ENCODE peak calls at places on chromosomes 5 and 9, in nine cellular contexts. One of them, this sample, is unnamed.

GRCh38 chr5:123358751-123359150 is 64.5 kb downstream of the CEP120 start:
- DNase-seq in astrocyte of the spinal cord: no peak
- DNase-seq in BJ: no peak
- DNase-seq in foreskin fibroblast: no peak
- DNase-seq in GM10248: no peak
- DNase-seq in GM23338: no peak
- DNase-seq in body of pancreas: no peak
- DNase-seq in B cell: no peak
- DNase-seq in H1: no peak
- DNase-seq in this sample: no peak

GRCh38 chr5:101942321-101942882 is 353.7 kb downstream of the SLCO4C1 start:
- DNase-seq in astrocyte of the spinal cord: peak; percentile 32
- DNase-seq in BJ: no peak
- DNase-seq in foreskin fibroblast: peak; percentile 3
- DNase-seq in GM10248: peak; percentile 14
- DNase-seq in GM23338: peak; percentile 74
- DNase-seq in body of pancreas: peak; percentile 26
- DNase-seq in B cell: no peak
- DNase-seq in H1: peak; percentile 59
- DNase-seq in this sample: no peak

GRCh38 chr9:4866239-4866969 is 73.7 kb downstream of the RCL1 start:
- DNase-seq in astrocyte of the spinal cord: no peak
- DNase-seq in BJ: no peak
- DNase-seq in foreskin fibroblast: peak; percentile 20
- DNase-seq in GM10248: no peak
- DNase-seq in GM23338: no peak
- DNase-seq in body of pancreas: no peak
- DNase-seq in B cell: no peak
- DNase-seq in H1: no peak
- DNase-seq in this sample: no peak

GRCh38 chr5:173778784-173779304 is 109.3 kb upstream of the CPEB4 start:
- DNase-seq in astrocyte of the spinal cord: no peak
- DNase-seq in BJ: no peak
- DNase-seq in foreskin fibroblast: no peak
- DNase-seq in GM10248: no peak
- DNase-seq in GM23338: no peak
- DNase-seq in body of pancreas: no peak
- DNase-seq in B cell: no peak
- DNase-seq in H1: no peak
- DNase-seq in this sample: no peak

GRCh38 chr5:78537406-78537805 is 111.2 kb downstream of the LHFPL2 start:
- DNase-seq in astrocyte of the spinal cord: no peak
- DNase-seq in BJ: no peak
- DNase-seq in foreskin fibroblast: no peak
- DNase-seq in GM10248: no peak
- DNase-seq in GM23338: no peak
- DNase-seq in body of pancreas: no peak
- DNase-seq in B cell: no peak
- DNase-seq in H1: no peak
- DNase-seq in this sample: no peak

GRCh38 chr5:141560141-141560540 is 58.7 kb downstream of the DIAPH1 start:
- DNase-seq in astrocyte of the spinal cord: no peak
- DNase-seq in BJ: peak; percentile 8
- DNase-seq in foreskin fibroblast: peak; percentile 8
- DNase-seq in GM10248: no peak
- DNase-seq in GM23338: peak; percentile 38
- DNase-seq in body of pancreas: peak; percentile 31
- DNase-seq in B cell: no peak
- DNase-seq in H1: no peak
- DNase-seq in this sample: no peak

GRCh38 chr5:83265318-83265717 is 188.0 kb downstream of the XRCC4 start:
- DNase-seq in astrocyte of the spinal cord: peak; percentile 33
- DNase-seq in BJ: no peak
- DNase-seq in foreskin fibroblast: peak; percentile 24
- DNase-seq in GM10248: no peak
- DNase-seq in GM23338: no peak
- DNase-seq in body of pancreas: peak; percentile 38
- DNase-seq in B cell: no peak
- DNase-seq in H1: no peak
- DNase-seq in this sample: no peak

GRCh38 chr5:122101636-122102285 is 23.7 kb upstream of the LOX start:
- DNase-seq in astrocyte of the spinal cord: peak; percentile 80
- DNase-seq in BJ: no peak
- DNase-seq in foreskin fibroblast: peak; percentile 79
- DNase-seq in GM10248: no peak
- DNase-seq in GM23338: peak; percentile 60
- DNase-seq in body of pancreas: no peak
- DNase-seq in B cell: no peak
- DNase-seq in H1: no peak
- DNase-seq in this sample: no peak

GRCh38 chr9:114237781-114238180 is 82.4 kb downstream of the COL27A1 start:
- DNase-seq in astrocyte of the spinal cord: no peak
- DNase-seq in BJ: no peak
- DNase-seq in foreskin fibroblast: no peak
- DNase-seq in GM10248: no peak
- DNase-seq in GM23338: no peak
- DNase-seq in body of pancreas: no peak
- DNase-seq in B cell: no peak
- DNase-seq in H1: no peak
- DNase-seq in this sample: no peak

GRCh38 chr9:114238471-114238870 is 83.1 kb downstream of the COL27A1 start:
- DNase-seq in astrocyte of the spinal cord: no peak
- DNase-seq in BJ: no peak
- DNase-seq in foreskin fibroblast: peak; percentile 38
- DNase-seq in GM10248: no peak
- DNase-seq in GM23338: no peak
- DNase-seq in body of pancreas: no peak
- DNase-seq in B cell: no peak
- DNase-seq in H1: no peak
- DNase-seq in this sample: no peak

GRCh38 chr9:114240647-114241558 is 82.0 kb upstream of the ORM1 start:
- DNase-seq in astrocyte of the spinal cord: no peak
- DNase-seq in BJ: no peak
- DNase-seq in foreskin fibroblast: no peak
- DNase-seq in GM10248: no peak
- DNase-seq in GM23338: no peak
- DNase-seq in body of pancreas: no peak
- DNase-seq in B cell: no peak
- DNase-seq in H1: no peak
- DNase-seq in this sample: no peak

GRCh38 chr9:114240216-114240615 is 82.7 kb upstream of the ORM1 start:
- DNase-seq in astrocyte of the spinal cord: no peak
- DNase-seq in BJ: no peak
- DNase-seq in foreskin fibroblast: no peak
- DNase-seq in GM10248: no peak
- DNase-seq in GM23338: no peak
- DNase-seq in body of pancreas: no peak
- DNase-seq in B cell: no peak
- DNase-seq in H1: no peak
- DNase-seq in this sample: no peak

DNA sequence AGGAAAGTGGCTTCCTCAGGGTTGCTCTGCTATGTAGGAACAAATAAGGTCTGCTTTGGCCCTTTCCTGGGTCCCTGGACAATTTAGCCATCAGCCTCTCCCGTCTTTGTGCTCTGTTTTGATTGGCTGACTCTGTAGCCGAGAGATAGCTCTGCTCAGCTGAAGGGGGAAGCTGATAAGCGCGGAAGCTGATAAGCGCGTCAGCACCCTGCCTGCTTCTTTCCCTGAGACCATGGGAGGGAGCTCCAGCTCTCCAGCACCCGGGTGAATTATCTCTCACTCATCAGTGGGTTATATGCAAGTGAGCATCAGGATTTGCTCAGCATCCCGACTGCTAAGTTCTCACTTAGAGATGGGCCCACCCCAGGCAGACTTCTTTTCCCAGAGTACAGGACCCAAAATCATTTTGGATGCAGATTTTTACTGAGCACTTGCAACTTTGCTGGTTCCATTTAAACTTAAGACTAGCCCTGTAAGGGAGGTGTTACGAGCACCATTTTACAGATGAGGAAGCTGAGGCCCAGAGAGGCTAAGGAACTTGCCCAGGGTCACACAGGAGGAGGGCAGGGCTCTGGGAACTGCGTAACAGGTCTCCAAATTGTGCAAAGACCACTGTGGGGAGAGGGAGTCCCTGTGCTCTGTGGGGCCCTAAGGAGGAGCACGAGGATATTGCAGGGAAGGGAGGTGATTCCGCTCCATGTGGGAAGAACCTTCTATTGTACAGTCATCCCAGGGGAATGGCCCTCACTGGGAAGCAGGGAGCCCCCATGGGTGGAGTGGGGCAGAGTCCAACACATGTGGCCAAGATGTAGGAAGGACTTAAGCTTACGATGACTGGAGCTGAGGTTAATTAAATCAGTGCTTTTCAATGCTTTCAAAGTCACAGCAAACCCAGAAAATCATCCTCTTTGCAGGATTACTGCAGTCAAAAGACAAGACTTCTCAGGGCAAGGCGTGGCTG is 83.7 kb upstream of the ORM1 start:
- DNase-seq in astrocyte of the spinal cord: peak; percentile 51
- DNase-seq in BJ: peak; percentile 89
- DNase-seq in foreskin fibroblast: peak; percentile 92
- DNase-seq in GM10248: no peak
- DNase-seq in GM23338: peak; percentile 64
- DNase-seq in body of pancreas: no peak
- DNase-seq in B cell: no peak
- DNase-seq in H1: no peak
- DNase-seq in this sample: no peak
- TF ChIP-seq CTCF in astrocyte of the spinal cord: peak; percentile 47
- TF ChIP-seq CTCF in BJ: peak; percentile 53
- TF ChIP-seq CTCF in foreskin fibroblast: peak; percentile 51
- TF ChIP-seq CTCF in GM10248: no peak
- TF ChIP-seq CTCF in GM23338: peak; percentile 57
- TF ChIP-seq CTCF in body of pancreas: no peak
- TF ChIP-seq CTCF in B cell: no peak
- TF ChIP-seq CTCF in H1: no peak
- TF ChIP-seq CTCF in this sample: peak; percentile 29

GRCh38 chr9:136341769-136342168 is 14.4 kb downstream of the GPSM1 start:
- DNase-seq in astrocyte of the spinal cord: no peak
- DNase-seq in BJ: no peak
- DNase-seq in foreskin fibroblast: peak; percentile 16
- DNase-seq in GM10248: no peak
- DNase-seq in GM23338: no peak
- DNase-seq in body of pancreas: peak; percentile 50
- DNase-seq in B cell: no peak
- DNase-seq in H1: no peak
- DNase-seq in this sample: no peak

GRCh38 chr9:136340356-136341041 is 13.2 kb downstream of the GPSM1 start:
- DNase-seq in astrocyte of the spinal cord: no peak
- DNase-seq in BJ: no peak
- DNase-seq in foreskin fibroblast: peak; percentile 1
- DNase-seq in GM10248: no peak
- DNase-seq in GM23338: no peak
- DNase-seq in body of pancreas: no peak
- DNase-seq in B cell: no peak
- DNase-seq in H1: no peak
- DNase-seq in this sample: no peak

GRCh38 chr9:136342191-136343120 is 15.1 kb downstream of the GPSM1 start:
- DNase-seq in astrocyte of the spinal cord: peak; percentile 71
- DNase-seq in BJ: no peak
- DNase-seq in foreskin fibroblast: peak; percentile 89
- DNase-seq in GM10248: peak; percentile 79
- DNase-seq in GM23338: peak; percentile 88
- DNase-seq in body of pancreas: peak; percentile 97
- DNase-seq in B cell: peak; percentile 70
- DNase-seq in H1: peak; percentile 100
- DNase-seq in this sample: no peak

GRCh38 chr9:136339958-136340310 is 12.6 kb downstream of the GPSM1 start:
- DNase-seq in astrocyte of the spinal cord: no peak
- DNase-seq in BJ: no peak
- DNase-seq in foreskin fibroblast: no peak
- DNase-seq in GM10248: no peak
- DNase-seq in GM23338: no peak
- DNase-seq in body of pancreas: peak; percentile 61
- DNase-seq in B cell: no peak
- DNase-seq in H1: no peak
- DNase-seq in this sample: no peak

DNA sequence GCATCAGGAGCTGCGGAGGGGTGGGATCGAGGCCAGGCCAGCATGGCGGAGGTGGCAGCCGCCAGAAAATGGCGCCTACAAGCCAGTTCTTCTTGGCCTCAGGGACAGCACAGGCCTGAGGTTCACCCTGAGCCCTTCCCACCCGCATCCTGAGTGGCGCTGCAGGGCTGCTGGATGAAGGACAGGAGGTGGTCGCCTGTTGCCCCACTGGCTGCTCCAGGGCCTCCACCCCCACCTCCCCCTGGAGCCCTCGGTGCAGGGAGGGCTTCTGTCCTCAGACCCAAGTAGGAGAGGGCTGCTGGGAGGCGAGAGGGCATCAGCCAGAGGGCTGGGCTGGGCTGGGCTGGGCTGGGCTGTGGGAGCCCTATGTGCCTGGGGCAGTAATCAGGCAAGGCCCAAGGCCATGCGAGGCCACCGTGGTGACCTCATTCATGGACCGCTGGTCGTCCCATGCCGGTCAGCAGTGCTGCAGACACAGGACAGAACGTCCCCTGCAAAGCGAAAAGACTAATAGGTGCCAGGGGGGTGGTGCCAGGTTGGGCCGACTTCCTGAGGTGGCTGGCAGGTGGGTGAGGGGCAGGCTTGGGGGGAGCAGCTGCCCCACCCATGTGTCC is 13.8 kb downstream of the GPSM1 start:
- DNase-seq in astrocyte of the spinal cord: no peak
- DNase-seq in BJ: no peak
- DNase-seq in foreskin fibroblast: peak; percentile 22
- DNase-seq in GM10248: no peak
- DNase-seq in GM23338: no peak
- DNase-seq in body of pancreas: peak; percentile 91
- DNase-seq in B cell: no peak
- DNase-seq in H1: no peak
- DNase-seq in this sample: no peak
- TF ChIP-seq CTCF in astrocyte of the spinal cord: no peak
- TF ChIP-seq CTCF in BJ: no peak
- TF ChIP-seq CTCF in foreskin fibroblast: no peak
- TF ChIP-seq CTCF in GM10248: no peak
- TF ChIP-seq CTCF in GM23338: no peak
- TF ChIP-seq CTCF in body of pancreas: no peak
- TF ChIP-seq CTCF in B cell: no peak
- TF ChIP-seq CTCF in H1: no peak
- TF ChIP-seq CTCF in this sample: no peak

GRCh38 chr9:133147412-133148271 is 16.1 kb downstream of the GBGT1 start:
- DNase-seq in astrocyte of the spinal cord: peak; percentile 52
- DNase-seq in BJ: no peak
- DNase-seq in foreskin fibroblast: peak; percentile 77
- DNase-seq in GM10248: peak; percentile 83
- DNase-seq in GM23338: peak; percentile 96
- DNase-seq in body of pancreas: peak; percentile 86
- DNase-seq in B cell: peak; percentile 83
- DNase-seq in H1: peak; percentile 97
- DNase-seq in this sample: no peak

GRCh38 chr9:133151041-133151440 is 12.7 kb downstream of the GBGT1 start:
- DNase-seq in astrocyte of the spinal cord: no peak
- DNase-seq in BJ: no peak
- DNase-seq in foreskin fibroblast: no peak
- DNase-seq in GM10248: no peak
- DNase-seq in GM23338: no peak
- DNase-seq in body of pancreas: no peak
- DNase-seq in B cell: no peak
- DNase-seq in H1: no peak
- DNase-seq in this sample: no peak

GRCh38 chr9:133151601-133152525 is 11.9 kb downstream of the GBGT1 start:
- DNase-seq in astrocyte of the spinal cord: no peak
- DNase-seq in BJ: no peak
- DNase-seq in foreskin fibroblast: no peak
- DNase-seq in GM10248: no peak
- DNase-seq in GM23338: no peak
- DNase-seq in body of pancreas: no peak
- DNase-seq in B cell: no peak
- DNase-seq in H1: no peak
- DNase-seq in this sample: no peak

GRCh38 chr9:133148351-133149129 is 15.2 kb downstream of the GBGT1 start:
- DNase-seq in astrocyte of the spinal cord: peak; percentile 29
- DNase-seq in BJ: no peak
- DNase-seq in foreskin fibroblast: peak; percentile 68
- DNase-seq in GM10248: no peak
- DNase-seq in GM23338: peak; percentile 38
- DNase-seq in body of pancreas: peak; percentile 66
- DNase-seq in B cell: peak; percentile 59
- DNase-seq in H1: peak; percentile 64
- DNase-seq in this sample: no peak

GRCh38 chr9:133149130-133150015 is 14.3 kb downstream of the GBGT1 start:
- DNase-seq in astrocyte of the spinal cord: peak; percentile 80
- DNase-seq in BJ: peak; percentile 52
- DNase-seq in foreskin fibroblast: peak; percentile 97
- DNase-seq in GM10248: peak; percentile 95
- DNase-seq in GM23338: peak; percentile 95
- DNase-seq in body of pancreas: peak; percentile 93
- DNase-seq in B cell: peak; percentile 90
- DNase-seq in H1: peak; percentile 90
- DNase-seq in this sample: peak; percentile 66
- TF ChIP-seq CTCF in astrocyte of the spinal cord: peak; percentile 33
- TF ChIP-seq CTCF in BJ: peak; percentile 24
- TF ChIP-seq CTCF in foreskin fibroblast: no peak
- TF ChIP-seq CTCF in GM10248: peak; percentile 29
- TF ChIP-seq CTCF in GM23338: peak; percentile 9
- TF ChIP-seq CTCF in body of pancreas: peak; percentile 60
- TF ChIP-seq CTCF in B cell: peak; percentile 62
- TF ChIP-seq CTCF in H1: no peak
- TF ChIP-seq CTCF in this sample: peak; percentile 14

GRCh38 chr9:97413462-97413861 is 1.6 kb downstream of the TDRD7 start:
- DNase-seq in astrocyte of the spinal cord: no peak
- DNase-seq in BJ: no peak
- DNase-seq in foreskin fibroblast: no peak
- DNase-seq in GM10248: no peak
- DNase-seq in GM23338: no peak
- DNase-seq in body of pancreas: no peak
- DNase-seq in B cell: no peak
- DNase-seq in H1: no peak
- DNase-seq in this sample: no peak
- TF ChIP-seq CTCF in astrocyte of the spinal cord: no peak
- TF ChIP-seq CTCF in BJ: no peak
- TF ChIP-seq CTCF in foreskin fibroblast: no peak
- TF ChIP-seq CTCF in GM10248: no peak
- TF ChIP-seq CTCF in GM23338: no peak
- TF ChIP-seq CTCF in body of pancreas: no peak
- TF ChIP-seq CTCF in B cell: no peak
- TF ChIP-seq CTCF in H1: no peak
- TF ChIP-seq CTCF in this sample: no peak